ENCODE peak calls at places on chromosomes 12 and 14, in six cellular contexts. O is tibial artery; A is IMR-90; Y is fibroblast of pulmonary artery; J is K562; C is Jurkat, Clone E6-1. L is an unnamed sample.

GRCh38 chr14:73465833-73466532 is 7.6 kb upstream of the NUMB start:
- DNase-seq in O (no peak), A (peak; percentile 59), Y (no peak), J (no peak), C (no peak), L (no peak)

GRCh38 chr12:126114420-126114819 is 1049.2 kb downstream of the AACS start:
- DNase-seq in O (no peak), A (no peak), Y (no peak), J (no peak), C (no peak), L (no peak)

GRCh38 chr12:47954467-47955045 is 8.8 kb upstream of the TMEM106C start:
- DNase-seq in O (no peak), A (no peak), Y (no peak), J (no peak), C (peak; percentile 47), L (peak; percentile 19)

GRCh38 chr12:103884316-103884715 is 43.3 kb upstream of the NT5DC3 start:
- DNase-seq in O (no peak), A (peak; percentile 76), Y (peak; percentile 80), J (peak; percentile 30), C (peak; percentile 45), L (no peak)

GRCh38 chr12:108297895-108298760 is 41.0 kb downstream of the CMKLR1 start:
- DNase-seq in O (no peak), A (no peak), Y (no peak), J (no peak), C (no peak), L (no peak)

GRCh38 chr14:100547633-100548294 is 39.5 kb downstream of the BEGAIN start:
- DNase-seq in O (peak; percentile 67), A (peak; percentile 21), Y (peak; percentile 50), J (no peak), C (peak; percentile 78), L (peak; percentile 84)

GRCh38 chr14:24145700-24146621 is at the start of gene PSME2:
- DNase-seq in O (no peak), A (peak; percentile 80), Y (no peak), J (no peak), C (no peak), L (no peak)

GRCh38 chr12:24560867-24561266 is 388.0 kb downstream of the BCAT1 start:
- DNase-seq in O (peak; percentile 21), A (no peak), Y (no peak), J (no peak), C (no peak), L (no peak)

GRCh38 chr12:109926488-109927210 is 26.6 kb downstream of the TCHP start:
- DNase-seq in O (no peak), A (no peak), Y (no peak), J (no peak), C (no peak), L (no peak)

GRCh38 chr12:22047495-22047894 is 1.5 kb downstream of the CMAS start:
- DNase-seq in O (no peak), A (no peak), Y (no peak), J (peak; percentile 67), C (no peak), L (no peak)

GRCh38 chr14:73576391-73576790 is 7.4 kb downstream of the ACOT2 start:
- DNase-seq in O (no peak), A (peak; percentile 5), Y (no peak), J (no peak), C (no peak), L (no peak)

GRCh38 chr14:69287096-69287991 is 27.4 kb downstream of the GALNT16 start:
- DNase-seq in O (no peak), A (no peak), Y (no peak), J (no peak), C (no peak), L (no peak)

GRCh38 chr12:48828293-48828692 is 10.0 kb downstream of the CACNB3 start:
- DNase-seq in O (no peak), A (no peak), Y (no peak), J (no peak), C (no peak), L (no peak)

GRCh38 chr14:87187787-87188186 is 805.2 kb downstream of the GALC start:
- DNase-seq in O (no peak), A (no peak), Y (no peak), J (no peak), C (no peak), L (no peak)

GRCh38 chr12:44812062-44812461 is 64.1 kb downstream of the NELL2 start:
- DNase-seq in O (no peak), A (no peak), Y (no peak), J (peak; percentile 9), C (peak; percentile 41), L (peak; percentile 32)

GRCh38 chr14:106308839-106309389 is 782.5 kb downstream of the TMEM121 start:
- DNase-seq in O (no peak), A (no peak), Y (no peak), J (peak; percentile 65), C (peak; percentile 39), L (peak; percentile 83)

GRCh38 chr14:85487215-85487614 is 42.7 kb upstream of the FLRT2 start:
- DNase-seq in O (no peak), A (peak; percentile 41), Y (no peak), J (no peak), C (no peak), L (no peak)

GRCh38 chr14:61640834-61641170 is 54.5 kb upstream of the HIF1A start:
- DNase-seq in O (no peak), A (no peak), Y (no peak), J (no peak), C (no peak), L (no peak)

GRCh38 chr14:96673706-96674105 is 123.5 kb upstream of the VRK1 start:
- DNase-seq in O (no peak), A (no peak), Y (no peak), J (no peak), C (no peak), L (no peak)

DNA sequence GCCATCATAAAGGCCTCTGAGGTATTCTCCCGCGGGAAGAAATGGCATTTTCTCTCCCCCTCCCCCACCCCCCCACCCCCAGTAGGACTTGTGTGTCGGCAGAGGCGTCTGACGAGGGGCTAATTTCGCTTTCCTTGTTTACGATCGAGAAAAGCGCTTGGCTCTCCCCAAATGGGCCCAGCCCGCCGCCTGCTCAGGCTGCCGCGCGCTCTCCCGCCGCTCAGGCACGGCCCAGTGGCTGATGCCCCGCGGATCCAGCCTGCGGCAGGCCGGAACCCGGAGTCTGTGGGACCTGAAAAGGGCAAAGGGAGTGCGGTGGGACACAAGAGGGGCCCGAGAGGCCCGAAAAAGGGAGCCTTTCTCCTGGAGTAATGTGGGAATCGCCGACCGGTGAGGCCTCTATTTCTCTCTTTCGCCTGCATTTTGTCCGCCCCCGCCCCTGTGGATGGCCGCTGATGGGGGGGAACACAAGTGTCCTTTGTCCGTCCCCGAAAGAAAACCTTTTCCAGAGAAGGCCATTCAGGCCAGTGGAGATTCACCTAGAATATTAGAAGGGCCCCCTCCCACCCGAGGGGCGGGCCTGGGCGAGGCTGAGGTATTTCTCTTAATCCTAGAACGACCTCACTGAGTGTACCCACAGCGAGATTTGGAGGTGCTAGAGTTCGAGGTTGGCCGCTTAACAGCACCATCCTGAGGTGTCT is 9.0 kb upstream of the HOXC6 start:
- DNase-seq in O (no peak), A (no peak), Y (no peak), J (no peak), C (no peak), L (no peak)
- H3K4me3 ChIP-seq in O (peak overlapping the region; percentile 69), A (no peak overlapping the region), Y (no peak overlapping the region), J (peak overlapping the region; percentile 12), C (no peak overlapping the region), L (no peak overlapping the region)

DNA sequence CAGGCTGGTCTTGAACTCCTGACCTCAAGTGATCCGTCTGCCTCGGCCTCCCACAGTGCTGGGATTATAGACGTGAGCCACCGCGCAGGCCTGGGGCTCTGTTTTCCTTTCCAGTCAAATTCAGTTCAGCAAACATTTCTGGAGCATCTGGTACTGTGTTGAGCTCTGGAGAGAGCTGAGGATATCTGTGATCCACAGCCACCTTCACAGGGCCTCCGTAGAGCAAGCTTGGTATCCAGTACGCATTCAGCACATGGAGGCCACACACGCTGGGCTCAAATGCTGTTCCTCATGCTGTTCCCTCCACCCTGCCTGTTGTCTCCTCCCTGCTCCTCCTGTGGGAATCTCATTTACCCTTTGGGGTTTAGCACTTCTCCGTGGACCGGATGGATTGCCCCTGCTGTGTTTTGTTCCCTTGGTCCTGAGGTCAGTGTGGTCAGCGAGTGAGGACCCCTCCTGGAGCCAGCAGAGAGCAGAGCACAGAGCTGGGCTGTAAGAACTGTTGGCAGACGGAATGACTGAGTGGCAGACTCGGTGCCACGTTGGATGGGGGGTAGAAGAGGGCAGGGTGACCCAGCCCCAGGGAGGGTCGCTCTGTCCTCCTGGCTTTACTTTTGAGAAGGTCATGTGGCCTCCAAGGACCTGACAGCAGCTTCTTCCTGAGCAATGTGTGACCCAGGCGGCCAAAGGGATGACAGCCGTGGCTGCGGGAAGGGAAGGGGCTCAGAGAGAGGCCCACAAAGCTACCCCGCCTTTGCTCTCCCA is 891 bp downstream of the RPS6KL1 start:
- DNase-seq in O (no peak), A (no peak), Y (no peak), J (no peak), C (no peak), L (no peak)
- H3K4me3 ChIP-seq in O (peak overlapping the region; percentile 67), A (no peak overlapping the region), Y (no peak overlapping the region), J (peak overlapping the region; percentile 78), C (no peak overlapping the region), L (no peak overlapping the region)

GRCh38 chr12:32819424-32819823 is 63.7 kb upstream of the YARS2 start:
- DNase-seq in O (no peak), A (no peak), Y (no peak), J (no peak), C (no peak), L (no peak)

GRCh38 chr12:32821293-32822089 is 65.8 kb upstream of the YARS2 start:
- DNase-seq in O (no peak), A (no peak), Y (peak; percentile 53), J (no peak), C (no peak), L (no peak)

GRCh38 chr12:32824596-32824995 is 68.9 kb upstream of the YARS2 start:
- DNase-seq in O (no peak), A (no peak), Y (no peak), J (no peak), C (no peak), L (no peak)

GRCh38 chr12:32820376-32820931 is 64.8 kb upstream of the YARS2 start:
- DNase-seq in O (no peak), A (no peak), Y (no peak), J (no peak), C (no peak), L (no peak)

DNA sequence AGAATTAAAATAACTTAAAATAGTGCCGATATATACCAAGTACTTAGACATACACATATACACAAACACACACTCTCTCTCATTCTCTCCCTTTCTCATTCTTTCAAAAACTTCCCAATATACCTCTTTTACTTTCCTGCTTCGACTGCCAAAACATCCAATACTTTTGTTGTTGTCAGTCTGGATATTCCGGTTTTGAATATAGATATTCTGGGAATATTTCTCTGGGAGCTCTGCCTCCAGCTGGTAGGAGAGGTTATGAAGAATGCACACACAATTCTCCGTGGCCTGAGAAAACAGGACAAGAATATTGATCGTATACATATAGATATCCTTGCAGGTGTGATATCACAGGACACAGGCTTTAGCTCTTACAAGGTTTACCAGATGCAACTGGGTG is 66.6 kb upstream of the YARS2 start:
- DNase-seq in O (no peak), A (no peak), Y (no peak), J (no peak), C (no peak), L (no peak)
- H3K4me3 ChIP-seq in O (no peak overlapping the region), A (no peak overlapping the region), Y (no peak overlapping the region), J (no peak overlapping the region), C (no peak overlapping the region), L (no peak overlapping the region)

DNA sequence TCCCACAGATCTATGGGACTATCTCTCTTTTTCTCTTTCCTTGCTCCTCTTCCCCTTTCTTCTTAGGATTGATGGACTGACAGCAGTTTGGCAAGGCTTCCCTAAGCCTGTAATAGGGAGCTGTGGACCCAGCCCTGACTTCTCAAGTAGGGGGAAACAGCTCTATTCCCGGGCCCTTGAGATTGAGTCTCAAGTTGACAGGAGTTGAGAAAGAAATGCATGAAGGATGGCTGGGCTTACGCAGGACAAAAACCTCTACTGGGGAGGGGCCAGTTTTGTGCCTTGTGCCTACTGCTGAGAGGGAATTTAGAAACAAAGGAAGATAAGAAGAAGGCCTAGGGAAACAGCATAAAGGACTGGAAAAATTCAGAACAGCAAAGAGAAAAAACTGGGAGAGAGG is 60.3 kb downstream of the SMUG1 start:
- DNase-seq in O (no peak), A (no peak), Y (no peak), J (no peak), C (no peak), L (no peak)
- H3K4me3 ChIP-seq in O (no peak overlapping the region), A (no peak overlapping the region), Y (no peak overlapping the region), J (no peak overlapping the region), C (no peak overlapping the region), L (no peak overlapping the region)

L was measured in DND-41.